ENCODE peak calls at places on chromosomes 13 and 19, in eight cellular contexts. O is astrocyte; C is breast epithelium; U is mammary epithelial cell; F is spleen; D is pancreas; W is CD8-positive, alpha-beta T cell; E is body of pancreas. K is an unnamed sample. For H3K27me3 and H3K9me3, the result is how much of the 10 kb centered on the place peaks cover.

GRCh38 chr13:28055362-28055761 is 45.0 kb downstream of the FLT3 start:
- DNase-seq in O (no peak), C (no peak), U (no peak), F (no peak), D (no peak), W (no peak), E (no peak), K (no peak)

GRCh38 chr19:41999071-41999877 is 5.2 kb upstream of the ATP1A3 start:
- DNase-seq in O (no peak), C (no peak), U (no peak), F (no peak), D (no peak), W (no peak), E (no peak), K (no peak)

GRCh38 chr19:15328312-15328711 is 4.0 kb downstream of the BRD4 start:
- DNase-seq in O (no peak), C (no peak), U (no peak), F (peak), D (no peak), W (no peak), E (no peak), K (no peak)

GRCh38 chr13:88656751-88657150 is 985.6 kb downstream of the SLITRK5 start:
- DNase-seq in O (no peak), C (no peak), U (no peak), F (no peak), D (no peak), W (no peak), E (no peak), K (no peak)

GRCh38 chr13:26050568-26051230 is 1.1 kb downstream of the SHISA2 start:
- DNase-seq in O (peak), C (no peak), U (peak), F (no peak), D (peak), W (no peak), E (peak), K (peak)

GRCh38 chr13:88586263-88586662 is 915.1 kb downstream of the SLITRK5 start:
- DNase-seq in O (peak), C (no peak), U (no peak), F (no peak), D (no peak), W (no peak), E (no peak), K (no peak)

GRCh38 chr13:38685974-38686571 is 804 bp upstream of the FREM2 start:
- DNase-seq in O (peak), C (no peak), U (peak), F (no peak), D (no peak), W (no peak), E (no peak), K (no peak)

GRCh38 chr13:48125794-48126228 is 30.9 kb upstream of the MED4 start:
- DNase-seq in O (peak), C (no peak), U (no peak), F (no peak), D (no peak), W (no peak), E (peak), K (no peak)

GRCh38 chr19:55340784-55341147 is 1.1 kb downstream of the KMT5C start:
- DNase-seq in O (no peak), C (no peak), U (no peak), F (peak), D (no peak), W (no peak), E (peak), K (no peak)

GRCh38 chr13:109309625-109310363 is 476.6 kb downstream of the IRS2 start:
- DNase-seq in O (no peak), C (no peak), U (no peak), F (no peak), D (no peak), W (no peak), E (peak), K (no peak)

GRCh38 chr19:40423227-40423566 is 2.6 kb downstream of the SERTAD1 start:
- DNase-seq in O (no peak), C (no peak), U (no peak), F (no peak), D (no peak), W (no peak), E (no peak), K (no peak)

GRCh38 chr13:79406597-79406908 is 498 bp upstream of the RBM26 start:
- DNase-seq in O (no peak), C (no peak), U (no peak), F (no peak), D (no peak), W (no peak), E (no peak), K (no peak)
- TF ChIP-seq CTCF in O (no peak), C (no peak), U (no peak), F (no peak), D (no peak), W (no peak), E (no peak), K (no peak)

GRCh38 chr19:49069026-49069425 is 3.5 kb downstream of the KCNA7 start:
- DNase-seq in O (no peak), C (no peak), U (no peak), F (no peak), D (no peak), W (no peak), E (no peak), K (no peak)

GRCh38 chr19:49073514-49074378 is 1.2 kb upstream of the KCNA7 start:
- DNase-seq in O (no peak), C (no peak), U (peak), F (no peak), D (no peak), W (no peak), E (no peak), K (no peak)

GRCh38 chr19:49067554-49067953 is 2.9 kb upstream of the NTF4 start:
- DNase-seq in O (no peak), C (no peak), U (no peak), F (no peak), D (no peak), W (no peak), E (no peak), K (no peak)

GRCh38 chr19:49070416-49070815 is 2.1 kb downstream of the KCNA7 start:
- DNase-seq in O (no peak), C (no peak), U (no peak), F (no peak), D (no peak), W (no peak), E (no peak), K (no peak)

DNA sequence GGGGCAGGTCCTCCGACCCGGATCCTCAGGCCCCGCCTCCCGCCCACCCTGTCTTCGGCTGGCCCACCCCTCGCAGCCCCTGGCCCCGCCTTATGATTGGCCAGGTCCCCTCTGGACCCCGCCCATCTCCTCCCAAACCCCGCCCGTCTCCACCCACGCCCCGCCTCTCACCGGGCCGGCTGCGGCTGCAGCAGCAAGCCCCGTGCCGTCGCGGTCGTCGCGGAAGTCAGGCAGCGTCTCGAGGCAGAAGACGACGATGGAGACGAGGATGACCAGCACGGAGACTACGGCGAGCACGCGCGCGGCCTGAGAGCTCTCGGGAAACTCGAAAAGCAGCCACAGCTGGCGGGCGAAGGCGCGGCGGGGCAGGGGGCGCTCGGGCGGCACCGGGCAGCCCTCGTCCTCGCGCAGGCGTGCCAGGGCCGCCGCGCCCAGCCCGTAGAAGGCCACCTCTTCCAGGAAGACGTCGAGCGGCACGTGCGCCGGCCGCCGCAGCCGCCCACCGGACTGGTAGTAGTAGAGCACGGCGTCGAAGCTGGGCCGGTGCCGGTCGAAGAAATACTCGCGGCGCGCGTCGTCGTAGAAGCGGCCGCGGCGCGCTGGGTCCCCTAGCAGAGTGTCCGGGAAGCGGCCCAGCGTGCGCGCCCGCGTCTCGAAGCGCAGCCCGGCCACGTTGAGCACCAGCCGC is 495 bp downstream of the KCNA7 start:
- DNase-seq in O (no peak), C (no peak), U (no peak), F (no peak), D (no peak), W (no peak), E (no peak), K (peak)
- H3K27me3 ChIP-seq in O (under half), C (under half), U (under half), F (half or more), D (under half), W (under half), E (under half), K (half or more)

GRCh38 chr13:56019606-56020005 is 1121.1 kb upstream of the PRR20A start:
- DNase-seq in O (no peak), C (no peak), U (no peak), F (peak), D (no peak), W (no peak), E (no peak), K (no peak)
- H3K9me3 ChIP-seq in O (under half), C (under half), U (under half), F (under half), D (under half), W (under half), E (under half), K (under half)

DNA sequence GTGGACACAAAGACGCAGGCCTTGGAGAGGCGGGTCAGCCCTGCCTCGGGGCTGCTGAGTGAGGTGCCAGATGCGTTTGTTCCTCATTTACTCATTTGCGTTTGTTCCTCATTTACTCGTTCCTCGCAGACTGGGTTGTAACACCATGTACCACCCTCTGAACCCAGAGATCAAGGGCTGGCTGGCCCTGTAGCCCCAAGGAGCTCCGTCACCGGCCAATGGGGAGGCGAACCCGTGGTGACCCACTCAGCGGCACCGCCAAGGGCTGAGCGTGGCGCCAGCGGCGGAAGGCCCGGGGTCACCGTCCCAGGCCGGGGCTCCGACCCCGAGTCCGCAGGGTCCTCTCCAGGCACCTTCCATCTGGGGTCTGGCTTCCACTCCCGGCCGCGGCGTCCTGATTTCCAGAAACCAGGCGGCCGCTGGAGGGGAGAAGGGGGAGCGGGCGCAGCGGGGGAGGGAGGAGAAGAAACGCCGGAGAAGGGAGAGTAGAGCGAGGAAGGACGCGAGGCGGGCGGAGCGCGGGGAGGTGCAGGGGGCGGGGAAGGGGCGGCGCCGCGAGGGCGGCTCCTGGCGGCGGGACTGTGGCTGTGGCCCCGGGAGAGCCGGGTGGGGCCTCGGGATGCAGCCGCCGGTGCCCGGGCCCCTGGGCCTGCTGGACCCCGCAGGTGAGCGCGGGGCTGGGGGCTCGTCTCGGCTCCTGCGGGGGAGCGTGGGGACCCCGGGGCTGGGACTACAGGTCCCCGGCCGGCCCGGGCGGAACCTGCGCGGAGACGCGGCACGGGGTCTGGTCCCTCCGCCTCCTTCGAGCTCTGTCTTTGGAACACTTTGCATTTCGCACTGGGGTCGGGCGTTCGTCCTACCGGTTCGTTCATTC is at the start of gene TMEM255B:
- DNase-seq in O (peak), C (peak), U (peak), F (peak), D (peak), W (peak), E (peak), K (peak)
- TF ChIP-seq CTCF in O (no peak), C (no peak), U (no peak), F (peak), D (peak), W (peak), E (peak), K (peak)

GRCh38 chr19:31349160-31349881 is at the start of gene TSHZ3:
- DNase-seq in O (peak), C (no peak), U (peak), F (peak), D (peak), W (no peak), E (peak), K (peak)
- H3K27me3 ChIP-seq in O (under half), C (under half), U (under half), F (half or more), D (under half), W (half or more), E (under half), K (under half)

DNA sequence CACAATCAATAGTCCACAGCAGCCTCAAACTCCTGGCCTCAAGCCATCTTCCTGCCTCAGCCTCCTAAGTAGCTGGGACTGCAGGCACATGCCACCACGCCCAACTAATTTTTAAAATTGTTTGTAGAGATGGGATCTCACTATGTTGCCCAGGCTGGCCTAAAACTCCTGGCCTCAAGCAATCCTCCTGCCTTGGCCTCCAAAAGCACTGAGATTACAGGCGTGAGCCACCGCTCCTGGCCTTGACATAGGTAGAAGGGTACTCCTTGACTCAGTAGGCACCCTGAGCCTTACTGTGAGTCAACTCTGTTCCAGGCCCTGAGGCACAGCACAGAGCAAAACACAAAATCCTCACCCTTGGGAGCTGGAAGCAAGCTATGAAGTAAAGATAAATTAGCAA is 7.8 kb downstream of the TNPO2 start:
- DNase-seq in O (no peak), C (no peak), U (no peak), F (no peak), D (no peak), W (no peak), E (no peak), K (no peak)
- H3K9me3 ChIP-seq in O (under half), C (under half), U (under half), F (under half), D (under half), W (under half), E (under half), K (under half)

GRCh38 chr19:3250675-3251074 is 26.2 kb downstream of the CELF5 start:
- DNase-seq in O (no peak), C (no peak), U (no peak), F (no peak), D (no peak), W (peak), E (no peak), K (no peak)
- TF ChIP-seq CTCF in O (peak), C (peak), U (peak), F (peak), D (peak), W (peak), E (peak), K (peak)

GRCh38 chr13:96781141-96781540 is 213.1 kb downstream of the OXGR1 start:
- DNase-seq in O (no peak), C (no peak), U (peak), F (no peak), D (no peak), W (no peak), E (no peak), K (no peak)
- H3K27me3 ChIP-seq in O (under half), C (under half), U (under half), F (under half), D (under half), W (under half), E (under half), K (under half)

GRCh38 chr19:58248886-58249285 is 20.2 kb downstream of the ZNF544 start:
- DNase-seq in O (no peak), C (no peak), U (no peak), F (no peak), D (no peak), W (no peak), E (no peak), K (no peak)

DNA sequence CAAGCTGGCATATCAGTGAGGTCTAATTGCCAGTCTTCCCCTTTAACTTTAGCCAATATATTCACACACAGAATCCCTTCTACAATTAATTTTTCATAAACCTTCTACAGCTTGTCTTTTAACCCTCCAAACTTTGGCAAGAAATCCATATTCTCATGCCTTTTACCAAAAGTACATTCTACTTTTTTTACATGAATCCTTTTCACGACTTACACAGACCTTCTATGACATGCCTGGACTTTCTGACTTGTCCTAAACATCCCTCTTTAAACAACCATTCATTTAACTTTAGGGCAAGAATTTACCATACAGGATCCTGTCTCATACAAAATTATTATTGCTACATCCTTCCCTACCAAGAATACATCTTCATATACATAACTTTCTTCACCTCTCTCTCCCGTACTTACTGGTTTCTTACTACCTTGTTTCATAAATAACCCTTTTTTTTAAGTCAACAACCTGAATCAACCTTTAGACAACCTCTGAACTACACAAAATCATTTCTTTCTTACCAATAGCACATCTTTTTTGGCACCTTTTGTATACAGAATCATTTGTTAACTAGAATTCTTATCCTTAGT is 23.5 kb downstream of the ZNF544 start:
- DNase-seq in O (no peak), C (no peak), U (peak), F (no peak), D (no peak), W (no peak), E (no peak), K (no peak)
- H3K9me3 ChIP-seq in O (half or more), C (half or more), U (half or more), F (half or more), D (under half), W (half or more), E (half or more), K (half or more)

K was measured in upper lobe of right lung.